ENCODE peak calls at places on chromosomes 16 and 17, in six cellular contexts. X is progenitor cell of endocrine pancreas; G is stimulated activated naive CD8-positive, alpha-beta T cell treated with anti-CD3 and anti-CD28 coated beads, Interleukin-15, Interleukin-2, amounts not matched to agents 100 U/mL and 50 U/mL, for 24 hours; E is iris pigment epithelial cell; Q is M059J; F is KG1. S is an unnamed sample.

GRCh38 chr17:27533874-27534815 is 77.9 kb downstream of the KSR1 start:
- DNase-seq in X (no peak), Q (peak; percentile 88), G (no peak), E (peak; percentile 97), F (no peak), S (peak; percentile 48)

GRCh38 chr16:73996624-73997339 is 299.8 kb upstream of the PSMD7 start:
- DNase-seq in F (no peak), E (no peak), G (no peak), X (no peak), Q (no peak), S (no peak)

GRCh38 chr16:10078541-10078949 is 103.7 kb downstream of the GRIN2A start:
- DNase-seq in F (no peak), G (no peak), E (no peak), Q (peak; percentile 84), X (no peak), S (no peak)

GRCh38 chr16:8631818-8632217 is 10.3 kb downstream of the METTL22 start:
- DNase-seq in Q (no peak), E (no peak), G (no peak), X (no peak), F (no peak), S (no peak)

GRCh38 chr17:77320046-77320445 is 179.3 kb downstream of the SEC14L1 start:
- DNase-seq in X (no peak), Q (no peak), G (no peak), E (peak; percentile 81), F (no peak), S (no peak)

GRCh38 chr16:81136331-81137011 is 40.3 kb upstream of the GCSH start:
- DNase-seq in E (no peak), F (no peak), X (no peak), G (no peak), Q (peak; percentile 12), S (no peak)

GRCh38 chr17:59853168-59853918 is 39.4 kb downstream of the TUBD1 start:
- DNase-seq in X (no peak), F (no peak), G (peak; percentile 46), Q (peak; percentile 95), E (peak; percentile 97), S (peak; percentile 100)

GRCh38 chr16:57235128-57236092 is 9.6 kb upstream of the ARL2BP start:
- DNase-seq in E (peak; percentile 83), F (no peak), G (peak; percentile 22), X (no peak), Q (peak; percentile 75), S (peak; percentile 28)

GRCh38 chr16:72013389-72013788 is 4.8 kb downstream of the DHODH start:
- DNase-seq in E (peak; percentile 21), Q (peak; percentile 69), F (no peak), X (no peak), G (peak; percentile 29), S (no peak)

GRCh38 chr17:40686192-40686591 is 17.4 kb downstream of the KRT24 start:
- DNase-seq in E (no peak), F (no peak), X (no peak), Q (no peak), G (no peak), S (no peak)

GRCh38 chr16:31861415-31861814 is 12.2 kb upstream of the ZNF267 start:
- DNase-seq in E (no peak), F (no peak), G (no peak), Q (no peak), X (no peak), S (no peak)

GRCh38 chr16:1472974-1473373 is 1.9 kb downstream of the CLCN7 start:
- DNase-seq in Q (no peak), G (no peak), X (no peak), F (no peak), E (no peak), S (no peak)